ENCODE peak calls at places on chromosome 15, in six cellular contexts. I is neural crest cell; Y is kidney; B is endothelial cell; M is HEK293T; E is stimulated activated CD4-positive, alpha-beta T cell treated with anti-CD3 and anti-CD28 coated beads, Interleukin-4, amount 100 ng/mL, for 1 hour. N is an unnamed sample.

GRCh38 chr15:72229076-72229946 is 1.7 kb downstream of the PKM start:
- DNase-seq in I (no peak), Y (no peak), B (no peak), M (no peak), E (peak; percentile 46), N (peak; percentile 58)

GRCh38 chr15:25884354-25884753 is 21.2 kb upstream of the ATP10A start:
- DNase-seq in I (no peak), Y (no peak), B (no peak), M (no peak), E (no peak), N (no peak)

GRCh38 chr15:39934415-39935044 is 615 bp downstream of the EIF2AK4 start:
- DNase-seq in I (peak; percentile 5), Y (no peak), B (peak; percentile 5), M (no peak), E (no peak), N (no peak)

GRCh38 chr15:98888839-98889479 is 118.6 kb downstream of the PGPEP1L start:
- DNase-seq in I (no peak), Y (no peak), B (no peak), M (no peak), E (no peak), N (peak; percentile 62)

GRCh38 chr15:92807971-92808571 is 92.1 kb upstream of the CHD2 start:
- DNase-seq in I (no peak), Y (no peak), B (no peak), M (no peak), E (no peak), N (no peak)

GRCh38 chr15:33756950-33757349 is 211.3 kb upstream of the CHRM5 start:
- DNase-seq in I (no peak), Y (no peak), B (no peak), M (no peak), E (no peak), N (no peak)

GRCh38 chr15:97504031-97504430 is 456.5 kb upstream of the ARRDC4 start:
- DNase-seq in I (no peak), Y (no peak), B (no peak), M (no peak), E (no peak), N (no peak)

GRCh38 chr15:71237456-71238188 is 122.4 kb downstream of the THSD4 start:
- DNase-seq in I (no peak), Y (peak; percentile 75), B (no peak), M (no peak), E (no peak), N (peak; percentile 97)

GRCh38 chr15:70179309-70179892 is 81.7 kb upstream of the TLE3 start:
- DNase-seq in I (no peak), Y (no peak), B (no peak), M (no peak), E (no peak), N (no peak)

GRCh38 chr15:83653639-83654378 is at the start of gene ADAMTSL3:
- DNase-seq in I (peak; percentile 17), Y (peak; percentile 93), B (peak; percentile 56), M (peak; percentile 74), E (no peak), N (peak; percentile 78)

GRCh38 chr15:67070892-67071664 is 5.7 kb downstream of the SMAD3 start:
- DNase-seq in I (no peak), Y (no peak), B (no peak), M (no peak), E (no peak), N (no peak)

GRCh38 chr15:25691544-25692430 is 171.3 kb downstream of the ATP10A start:
- DNase-seq in I (no peak), Y (no peak), B (no peak), M (no peak), E (no peak), N (peak; percentile 43)

GRCh38 chr15:76363251-76363650 is 26.7 kb downstream of the ISL2 start:
- DNase-seq in I (no peak), Y (no peak), B (no peak), M (no peak), E (no peak), N (no peak)

GRCh38 chr15:58742424-58743160 is 6.9 kb downstream of the ADAM10 start:
- DNase-seq in I (no peak), Y (no peak), B (no peak), M (no peak), E (no peak), N (peak; percentile 21)

GRCh38 chr15:28128036-28128435 is 28.9 kb upstream of the OCA2 start:
- DNase-seq in I (no peak), Y (no peak), B (no peak), M (no peak), E (no peak), N (no peak)

GRCh38 chr15:58628206-58629057 is 121.1 kb downstream of the ADAM10 start:
- DNase-seq in I (no peak), Y (no peak), B (no peak), M (no peak), E (no peak), N (peak; percentile 10)

GRCh38 chr15:39968273-39969001 is 34.5 kb downstream of the EIF2AK4 start:
- DNase-seq in I (no peak), Y (no peak), B (no peak), M (no peak), E (no peak), N (no peak)

GRCh38 chr15:98943609-98944111 is 63.9 kb downstream of the PGPEP1L start:
- DNase-seq in I (no peak), Y (no peak), B (no peak), M (no peak), E (no peak), N (no peak)

GRCh38 chr15:44427756-44428724 is 611 bp downstream of the CTDSPL2 start:
- DNase-seq in I (no peak), Y (no peak), B (peak; percentile 51), M (peak; percentile 38), E (no peak), N (peak; percentile 71)

GRCh38 chr15:26631894-26632293 is 141.0 kb downstream of the GABRB3 start:
- DNase-seq in I (no peak), Y (no peak), B (no peak), M (no peak), E (no peak), N (no peak)

GRCh38 chr15:82768414-82769081 is 37.3 kb downstream of the FSD2 start:
- DNase-seq in I (no peak), Y (no peak), B (no peak), M (no peak), E (no peak), N (no peak)

GRCh38 chr15:85743392-85744045 is 51.2 kb downstream of the KLHL25 start:
- DNase-seq in I (no peak), Y (no peak), B (no peak), M (no peak), E (no peak), N (no peak)

GRCh38 chr15:38930851-38931572 is 366.4 kb upstream of the RASGRP1 start:
- DNase-seq in I (no peak), Y (no peak), B (no peak), M (no peak), E (no peak), N (peak; percentile 51)

GRCh38 chr15:81293728-81294500 is 30.0 kb downstream of the STARD5 start:
- DNase-seq in I (no peak), Y (no peak), B (no peak), M (no peak), E (peak; percentile 77), N (no peak)

GRCh38 chr15:40451497-40452158 is 10.9 kb downstream of the BAHD1 start:
- DNase-seq in I (no peak), Y (no peak), B (no peak), M (no peak), E (no peak), N (no peak)

GRCh38 chr15:69074843-69075224 is 60.3 kb downstream of the NOX5 start:
- DNase-seq in I (no peak), Y (no peak), B (peak; percentile 28), M (peak; percentile 60), E (no peak), N (peak; percentile 62)

GRCh38 chr15:58590901-58591300 is 158.6 kb downstream of the ADAM10 start:
- DNase-seq in I (no peak), Y (no peak), B (no peak), M (no peak), E (no peak), N (no peak)

GRCh38 chr15:99614749-99615288 is 49.0 kb downstream of the MEF2A start:
- DNase-seq in I (no peak), Y (no peak), B (no peak), M (peak; percentile 21), E (no peak), N (peak; percentile 68)

GRCh38 chr15:37101634-37102314 is 1.4 kb upstream of the MEIS2 start:
- DNase-seq in I (peak; percentile 73), Y (peak; percentile 93), B (peak; percentile 75), M (peak; percentile 34), E (no peak), N (peak; percentile 93)

GRCh38 chr15:82530606-82531379 is 9.5 kb downstream of the RPS17 start:
- DNase-seq in I (peak; percentile 78), Y (peak; percentile 87), B (peak; percentile 81), M (peak; percentile 73), E (peak; percentile 64), N (peak; percentile 59)

GRCh38 chr15:84911879-84912660 is 27.6 kb downstream of the SLC28A1 start:
- DNase-seq in I (no peak), Y (peak; percentile 97), B (no peak), M (no peak), E (no peak), N (no peak)

GRCh38 chr15:82043130-82043673 is 2.6 kb downstream of the MEX3B start:
- DNase-seq in I (no peak), Y (peak; percentile 72), B (no peak), M (no peak), E (no peak), N (no peak)

GRCh38 chr15:34810455-34811146 is 15.3 kb upstream of the ACTC1 start:
- DNase-seq in I (no peak), Y (no peak), B (no peak), M (no peak), E (no peak), N (no peak)